ENCODE peak calls at places on chromosomes 3 and 15, in ten cellular contexts. T is endothelial cell, I is mesothelial cell of epicardium, Q is cardiac muscle cell, C is AG09319, Y is neural progenitor cell, M is BE2C, A is uterus, F is CD14-positive monocyte, S is fibroblast of the aortic adventitia. J is an unnamed sample.

GRCh38 chr3:186461141-186461540 is 83.0 kb downstream of the CRYGS start:
- DNase-seq in Y (no peak), A (no peak), T (no peak), F (no peak), S (peak), M (no peak), C (no peak), Q (peak), I (no peak), J (no peak)

GRCh38 chr15:96474274-96474673 is 143.8 kb downstream of the NR2F2 start:
- DNase-seq in F (no peak), S (no peak), A (no peak), T (no peak), Y (no peak), C (no peak), Q (no peak), M (no peak), I (no peak), J (no peak)

GRCh38 chr3:187735383-187735782 is 9.9 kb downstream of the BCL6 start:
- DNase-seq in I (no peak), S (no peak), Y (no peak), F (no peak), T (no peak), Q (no peak), M (no peak), A (no peak), C (no peak), J (no peak)

GRCh38 chr3:154323921-154324738 is at the start of gene DHX36:
- DNase-seq in F (peak), T (peak), I (peak), M (peak), A (peak), Q (peak), C (peak), S (peak), Y (peak), J (peak)

GRCh38 chr3:8386221-8386620 is 115.4 kb upstream of the LMCD1 start:
- DNase-seq in T (no peak), M (no peak), F (no peak), C (peak), A (no peak), Q (no peak), I (no peak), S (no peak), Y (no peak), J (no peak)

GRCh38 chr3:46845397-46845859 is 17.8 kb downstream of the MYL3 start:
- DNase-seq in Q (peak), M (peak), S (peak), T (peak), F (peak), C (peak), I (no peak), Y (peak), A (peak), J (peak)

GRCh38 chr15:51814616-51815015 is 14.8 kb upstream of the TMOD3 start:
- DNase-seq in I (no peak), M (no peak), S (no peak), F (no peak), A (no peak), T (no peak), C (no peak), Q (peak), Y (no peak), J (no peak)

GRCh38 chr3:188581791-188582190 is 427.8 kb downstream of the LPP start:
- DNase-seq in S (no peak), C (no peak), F (no peak), I (no peak), Q (no peak), Y (no peak), A (no peak), T (no peak), M (no peak), J (no peak)

GRCh38 chr15:101712078-101712477 is 12.2 kb downstream of the TARS3 start:
- DNase-seq in I (no peak), Q (no peak), A (no peak), F (no peak), Y (no peak), M (no peak), T (no peak), C (no peak), S (no peak), J (no peak)

GRCh38 chr15:93372209-93372910 is 283.3 kb upstream of the RGMA start:
- DNase-seq in Y (no peak), M (no peak), I (no peak), T (no peak), S (no peak), C (no peak), A (no peak), Q (no peak), F (no peak), J (no peak)

GRCh38 chr3:177294221-177294620 is 96.9 kb upstream of the TBL1XR1 start:
- DNase-seq in A (peak), T (no peak), Q (peak), C (no peak), M (no peak), Y (no peak), I (no peak), S (peak), F (no peak), J (no peak)

GRCh38 chr15:42590619-42591237 is 15.3 kb downstream of the STARD9 start:
- DNase-seq in Y (no peak), S (no peak), T (no peak), F (no peak), M (no peak), Q (no peak), A (no peak), I (no peak), C (no peak), J (no peak)

GRCh38 chr3:3772338-3772737 is 26.9 kb upstream of the LRRN1 start:
- DNase-seq in A (no peak), M (no peak), S (no peak), Y (no peak), Q (no peak), C (no peak), T (no peak), F (no peak), I (no peak), J (no peak)

GRCh38 chr3:184368804-184369183 is 7.3 kb downstream of the POLR2H start:
- DNase-seq in C (no peak), F (no peak), Y (no peak), Q (peak), S (peak), I (no peak), M (no peak), T (no peak), A (no peak), J (no peak)

GRCh38 chr15:78808550-78808949 is 2.7 kb downstream of the ADAMTS7 start:
- DNase-seq in C (no peak), M (peak), Q (peak), I (no peak), Y (peak), T (no peak), F (no peak), A (no peak), S (peak), J (peak)
- TF ChIP-seq CTCF in C (peak), M (peak), Q (peak), I (peak), Y (peak), T (peak), F (peak), A (peak), S (peak), J (peak)

GRCh38 chr3:142210608-142211007 is 14.8 kb downstream of the GK5 start:
- DNase-seq in Y (no peak), C (no peak), M (no peak), A (no peak), S (peak), I (no peak), F (no peak), Q (peak), T (no peak), J (no peak)

GRCh38 chr3:142213298-142213697 is 12.1 kb downstream of the GK5 start:
- DNase-seq in Y (no peak), C (no peak), T (no peak), M (no peak), A (no peak), F (no peak), I (no peak), Q (peak), S (peak), J (no peak)

GRCh38 chr3:142210144-142210543 is 15.2 kb downstream of the GK5 start:
- DNase-seq in Y (peak), A (no peak), M (peak), Q (peak), I (no peak), T (no peak), C (no peak), S (peak), F (no peak), J (no peak)

GRCh38 chr3:142209655-142210054 is 15.7 kb downstream of the GK5 start:
- DNase-seq in C (peak), I (no peak), Q (peak), F (no peak), S (peak), Y (no peak), A (peak), T (no peak), M (peak), J (no peak)

DNA sequence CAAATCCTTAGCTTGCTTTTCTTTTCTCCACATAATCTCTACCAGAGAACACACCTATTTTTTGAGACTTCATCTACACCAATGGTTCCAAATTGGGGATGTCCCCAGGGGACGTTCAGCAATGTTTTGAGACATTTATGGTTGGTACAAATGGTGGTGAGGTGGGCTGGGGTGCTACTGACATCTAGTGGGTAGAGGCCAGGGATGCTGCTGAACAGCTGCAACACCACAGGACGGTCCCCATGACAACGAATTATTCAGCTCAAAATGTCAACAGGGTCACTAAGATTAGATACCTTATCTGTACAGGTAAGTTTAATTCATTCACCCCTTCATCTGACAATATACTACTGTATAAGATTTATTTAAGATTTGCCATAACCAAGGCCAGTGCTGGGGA is 14.4 kb downstream of the GK5 start:
- DNase-seq in A (no peak), Y (peak), C (no peak), S (no peak), M (peak), F (no peak), T (peak), Q (peak), I (no peak), J (no peak)
- TF ChIP-seq CTCF in A (no peak), Y (peak), C (no peak), S (peak), M (peak), F (no peak), T (no peak), Q (peak), I (no peak), J (no peak)

DNA sequence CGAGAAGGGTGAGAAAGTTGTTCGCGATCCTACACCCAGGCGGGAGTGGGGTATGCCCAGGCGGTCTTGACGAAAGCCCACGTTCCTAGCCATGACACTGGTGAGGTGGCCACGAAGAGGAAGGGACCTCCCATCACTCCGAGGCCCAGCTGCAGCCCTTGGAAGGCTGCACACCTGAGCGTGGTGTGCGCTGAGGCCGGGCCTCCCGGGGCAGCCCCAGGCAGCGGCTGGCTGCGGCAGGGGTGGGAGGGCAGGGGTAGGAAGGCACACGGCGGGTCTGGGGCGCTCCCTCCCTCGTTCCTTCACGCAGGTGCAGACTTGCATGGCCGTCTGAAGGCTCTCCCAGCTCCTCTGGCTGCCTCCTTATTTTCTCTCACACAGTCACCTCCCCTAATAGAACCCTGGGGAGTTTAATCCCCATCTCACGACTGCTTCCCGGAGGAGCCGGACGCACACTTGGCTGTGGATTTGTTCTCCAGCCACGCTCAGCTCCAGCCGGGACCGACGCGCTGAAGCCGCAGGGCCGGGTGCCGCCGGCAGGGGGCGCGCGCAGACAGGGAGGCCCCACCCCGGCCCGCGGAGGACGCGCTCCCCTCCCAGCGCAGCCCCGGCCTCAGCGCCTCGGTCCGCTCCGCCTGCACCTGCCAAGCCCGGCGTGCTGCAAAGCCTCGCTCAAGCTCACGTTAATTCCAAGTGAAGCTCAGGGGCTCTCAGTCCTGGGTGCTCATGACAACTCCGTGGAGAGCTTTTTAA is 37.8 kb upstream of the MUC4 start:
- DNase-seq in T (no peak), F (no peak), Q (peak), S (no peak), M (peak), A (no peak), I (no peak), Y (no peak), C (no peak), J (no peak)
- TF ChIP-seq CTCF in T (no peak), F (peak), Q (peak), S (no peak), M (peak), A (no peak), I (no peak), Y (no peak), C (no peak), J (no peak)

DNA sequence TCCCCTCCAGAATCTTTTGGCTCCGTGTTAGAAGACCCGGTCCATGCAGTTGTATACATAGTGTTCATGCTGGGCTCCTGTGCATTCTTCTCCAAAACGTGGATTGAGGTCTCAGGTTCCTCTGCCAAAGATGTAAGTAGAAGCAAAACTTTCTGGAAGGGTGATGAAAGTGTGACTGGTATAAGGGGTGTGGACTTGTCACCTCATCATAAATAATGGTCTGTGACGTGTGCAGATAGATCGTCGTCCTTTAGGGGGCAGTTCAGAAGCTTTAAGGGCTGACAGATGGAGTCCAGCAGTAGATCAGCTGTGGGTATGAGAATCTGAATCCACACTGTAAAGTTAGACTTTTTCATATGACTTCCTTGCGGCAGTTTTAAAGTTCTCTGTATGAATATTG is 15.2 kb downstream of the SEC61A1 start:
- DNase-seq in C (no peak), A (no peak), T (no peak), F (no peak), Y (no peak), S (no peak), M (no peak), Q (no peak), I (no peak), J (no peak)
- TF ChIP-seq CTCF in C (no peak), A (no peak), T (no peak), F (no peak), Y (no peak), S (no peak), M (no peak), Q (no peak), I (no peak), J (no peak)

GRCh38 chr3:45546636-45547201 is 47.8 kb upstream of the LIMD1 start:
- DNase-seq in I (no peak), S (no peak), C (no peak), F (no peak), Y (peak), T (no peak), A (no peak), Q (no peak), M (no peak), J (no peak)
- TF ChIP-seq CTCF in I (no peak), S (peak), C (peak), F (peak), Y (peak), T (peak), A (no peak), Q (peak), M (peak), J (peak)

GRCh38 chr3:52017467-52018065 is 21.9 kb upstream of the RPL29 start:
- DNase-seq in A (no peak), F (no peak), C (no peak), Q (no peak), T (no peak), M (no peak), Y (no peak), I (no peak), S (no peak), J (no peak)

GRCh38 chr3:52020796-52021195 is 25.1 kb upstream of the RPL29 start:
- DNase-seq in F (no peak), A (no peak), M (no peak), T (no peak), I (no peak), C (no peak), Q (no peak), Y (no peak), S (no peak), J (no peak)

GRCh38 chr3:52018319-52019000 is 22.8 kb upstream of the RPL29 start:
- DNase-seq in T (no peak), M (no peak), I (no peak), C (no peak), S (no peak), Q (no peak), Y (no peak), F (no peak), A (no peak), J (no peak)

GRCh38 chr3:52021869-52022268 is 26.2 kb upstream of the RPL29 start:
- DNase-seq in T (no peak), F (no peak), C (no peak), M (peak), A (peak), Q (no peak), I (peak), S (no peak), Y (no peak), J (no peak)

GRCh38 chr3:52019352-52020080 is 23.8 kb upstream of the RPL29 start:
- DNase-seq in Q (peak), S (no peak), T (no peak), M (no peak), A (peak), Y (no peak), F (no peak), I (no peak), C (no peak), J (no peak)
- TF ChIP-seq CTCF in Q (no peak), S (no peak), T (no peak), M (no peak), A (no peak), Y (no peak), F (no peak), I (no peak), C (no peak), J (no peak)

GRCh38 chr15:28955160-28955502 is 69.4 kb downstream of the APBA2 start:
- DNase-seq in Q (peak), S (no peak), T (no peak), M (peak), C (no peak), I (peak), A (no peak), Y (peak), F (no peak), J (no peak)

GRCh38 chr15:28955686-28956421 is 70.1 kb downstream of the APBA2 start:
- DNase-seq in Q (peak), A (no peak), C (no peak), Y (no peak), M (no peak), T (no peak), F (no peak), I (peak), S (no peak), J (no peak)

GRCh38 chr15:28953573-28954195 is 67.9 kb downstream of the APBA2 start:
- DNase-seq in T (no peak), F (no peak), M (no peak), C (no peak), A (no peak), Q (no peak), Y (no peak), I (peak), S (no peak), J (no peak)

GRCh38 chr15:28952666-28953491 is 67.1 kb downstream of the APBA2 start:
- DNase-seq in Q (peak), Y (no peak), C (no peak), F (no peak), S (no peak), T (no peak), M (no peak), A (no peak), I (no peak), J (no peak)

DNA sequence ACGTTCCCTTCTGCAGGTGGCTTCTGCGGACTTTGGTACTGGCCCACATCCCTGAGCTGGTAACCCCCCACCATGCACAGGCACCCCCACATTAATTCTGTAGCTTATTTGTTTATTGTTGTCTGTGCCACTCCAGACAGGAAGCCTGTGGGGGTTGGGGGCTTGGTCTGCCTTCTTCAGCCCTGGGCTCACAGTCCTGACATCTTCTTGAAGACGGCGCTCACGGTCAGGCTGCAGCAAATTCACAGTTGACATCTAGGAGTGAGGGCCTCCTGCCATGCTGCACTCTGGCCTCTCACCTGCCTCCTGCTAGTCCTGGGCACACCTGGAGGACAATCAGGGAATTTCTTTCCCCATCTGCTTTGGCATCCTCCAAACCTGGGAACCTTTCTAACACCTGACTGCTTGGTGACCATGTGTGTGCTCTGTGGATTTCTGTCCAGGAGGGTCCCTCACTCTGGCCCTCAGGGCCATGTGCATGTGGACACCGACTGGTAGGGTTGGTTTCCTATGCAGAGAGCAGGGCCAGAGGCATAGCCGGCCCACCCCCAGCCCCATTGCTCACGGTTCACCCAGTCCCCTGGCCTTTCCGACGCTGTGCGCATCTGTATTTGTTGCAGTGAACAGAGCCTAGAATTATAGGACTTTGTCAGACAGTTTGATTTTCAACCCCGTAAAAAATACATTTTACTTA is 68.8 kb downstream of the APBA2 start:
- DNase-seq in I (no peak), M (peak), F (no peak), Y (no peak), Q (no peak), A (no peak), S (no peak), C (no peak), T (no peak), J (no peak)
- TF ChIP-seq CTCF in I (no peak), M (no peak), F (no peak), Y (no peak), Q (no peak), A (no peak), S (no peak), C (no peak), T (no peak), J (no peak)

J was measured in GM20000.